ENCODE peak calls at places on chromosomes 4 and X, in four cellular contexts. K, B, R and Q are unnamed samples.

GRCh38 chr4:151808120-151808529 is 47.3 kb upstream of the GATB start:
- DNase-seq in R (no peak), B (no peak), K (peak; percentile 78), Q (peak; percentile 48)

GRCh38 chrX:97026406-97026805 is 142.7 kb downstream of the RPA4 start:
- DNase-seq in K (peak; percentile 1), B (peak; percentile 2), R (no peak), Q (no peak)

GRCh38 chr4:141810702-141811365 is 174.5 kb downstream of the IL15 start:
- DNase-seq in B (peak; percentile 21), K (no peak), R (no peak), Q (no peak)

GRCh38 chrX:46959101-46959500 is 46.9 kb downstream of the JADE3 start:
- DNase-seq in K (no peak), B (no peak), R (no peak), Q (peak; percentile 22)

GRCh38 chr4:128225148-128225547 is 62.5 kb downstream of the PGRMC2 start:
- DNase-seq in B (peak; percentile 66), K (peak; percentile 57), R (peak; percentile 54), Q (no peak)

GRCh38 chrX:153886915-153887314 is 942 bp upstream of the L1CAM start:
- DNase-seq in B (no peak), K (no peak), R (no peak), Q (peak; percentile 16)

GRCh38 chr4:67160409-67160808 is 384.9 kb downstream of the CENPC start:
- DNase-seq in K (no peak), R (no peak), B (no peak), Q (no peak)

GRCh38 chr4:72846280-72847111 is 223.0 kb downstream of the COX18 start:
- DNase-seq in B (peak; percentile 34), K (peak; percentile 17), R (peak; percentile 59), Q (no peak)

GRCh38 chr4:91226838-91227237 is 1076.9 kb upstream of the GRID2 start:
- DNase-seq in R (no peak), B (no peak), K (no peak), Q (no peak)

GRCh38 chr4:138611721-138612120 is 369.6 kb upstream of the SLC7A11 start:
- DNase-seq in B (no peak), R (no peak), K (no peak), Q (no peak)

GRCh38 chr4:26992657-26993361 is 132.2 kb downstream of the STIM2 start:
- DNase-seq in R (no peak), B (peak; percentile 78), K (peak; percentile 66), Q (peak; percentile 65)

GRCh38 chr4:8698341-8699062 is 105.9 kb downstream of the CPZ start:
- DNase-seq in K (no peak), B (no peak), R (no peak), Q (no peak)

GRCh38 chrX:19882066-19882775 is 5.2 kb downstream of the SH3KBP1 start:
- DNase-seq in K (no peak), B (no peak), R (no peak), Q (no peak)

GRCh38 chrX:29466441-29466840 is 748.9 kb upstream of the MAGEB2 start:
- DNase-seq in B (no peak), R (no peak), K (peak; percentile 1), Q (no peak)

GRCh38 chrX:34058005-34058404 is 74.1 kb downstream of the FAM47A start:
- DNase-seq in K (no peak), B (no peak), R (no peak), Q (no peak)

GRCh38 chr4:114561590-114561989 is 37.0 kb upstream of the UGT8 start:
- DNase-seq in B (no peak), R (no peak), K (no peak), Q (no peak)

GRCh38 chr4:125710766-125711165 is 396.0 kb downstream of the FAT4 start:
- DNase-seq in B (no peak), R (no peak), K (no peak), Q (no peak)

GRCh38 chr4:2277956-2278355 is 16.0 kb upstream of the MXD4 start:
- DNase-seq in B (no peak), K (no peak), R (no peak), Q (no peak)

GRCh38 chr4:38500433-38500832 is 163.6 kb upstream of the KLF3 start:
- DNase-seq in K (peak; percentile 32), B (no peak), R (no peak), Q (no peak)

GRCh38 chr4:61924131-61924530 is 724.0 kb downstream of the ADGRL3 start:
- DNase-seq in K (no peak), R (no peak), B (no peak), Q (no peak)

GRCh38 chr4:64385177-64385549 is 24.1 kb downstream of the TECRL start:
- DNase-seq in K (no peak), R (no peak), B (no peak), Q (no peak)

GRCh38 chr4:2281575-2282343 is 19.9 kb upstream of the MXD4 start:
- DNase-seq in B (no peak), K (no peak), R (no peak), Q (no peak)

GRCh38 chr4:41135761-41136160 is 78.6 kb downstream of the APBB2 start:
- DNase-seq in K (peak; percentile 56), B (no peak), R (no peak), Q (peak; percentile 51)

DNA sequence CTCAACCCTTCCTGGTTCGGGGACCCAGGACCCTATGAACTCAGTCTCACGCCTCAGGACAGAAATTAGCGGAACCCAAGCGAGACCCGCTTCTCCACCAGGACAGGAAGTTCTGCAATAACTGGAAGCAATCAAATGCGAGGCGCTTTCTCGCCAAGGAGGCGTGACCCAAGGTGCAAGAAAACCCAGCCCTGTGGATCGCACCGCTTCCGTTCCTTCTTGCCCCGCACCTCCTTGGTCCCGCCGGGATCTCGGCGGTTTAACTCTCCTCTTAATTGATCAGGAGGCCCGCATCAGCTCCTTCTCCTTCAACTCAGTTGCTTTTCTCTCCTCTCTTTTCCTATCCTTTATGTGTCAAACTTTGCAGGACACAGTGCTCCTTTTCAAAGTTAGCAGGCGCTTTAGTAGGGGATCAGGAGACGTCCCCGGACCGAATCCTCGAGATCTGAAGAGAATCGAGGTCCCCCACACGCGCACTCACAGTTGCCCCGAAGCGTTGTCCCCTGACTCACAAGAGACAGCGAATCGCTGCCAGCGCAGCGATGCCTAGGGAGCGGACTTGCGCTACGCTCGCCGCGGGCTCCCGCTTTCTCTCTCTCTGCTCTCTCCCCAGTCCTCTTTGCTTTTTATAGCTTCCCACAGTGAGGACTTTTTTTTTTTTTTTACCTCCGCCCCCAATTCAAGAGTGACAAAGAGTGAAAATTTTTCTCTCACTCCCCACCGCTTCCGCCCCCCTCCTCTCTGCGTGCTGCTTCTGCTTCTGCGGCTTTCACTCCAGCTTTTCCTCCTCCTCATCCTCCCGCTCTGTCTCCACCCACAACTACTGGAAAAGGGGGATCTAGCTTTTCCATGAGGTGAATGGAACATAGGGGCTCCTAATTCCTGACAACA is at the start of gene DKK2:
- DNase-seq in R (peak; percentile 45), K (peak; percentile 76), B (no peak), Q (peak; percentile 78)
- H3K4me3 ChIP-seq in R (peak within 1 kb of the TSS; percentile 34), K (peak within 1 kb of the TSS; percentile 77), B (peak within 1 kb of the TSS; percentile 60), Q (peak within 1 kb of the TSS; percentile 46)

DNA sequence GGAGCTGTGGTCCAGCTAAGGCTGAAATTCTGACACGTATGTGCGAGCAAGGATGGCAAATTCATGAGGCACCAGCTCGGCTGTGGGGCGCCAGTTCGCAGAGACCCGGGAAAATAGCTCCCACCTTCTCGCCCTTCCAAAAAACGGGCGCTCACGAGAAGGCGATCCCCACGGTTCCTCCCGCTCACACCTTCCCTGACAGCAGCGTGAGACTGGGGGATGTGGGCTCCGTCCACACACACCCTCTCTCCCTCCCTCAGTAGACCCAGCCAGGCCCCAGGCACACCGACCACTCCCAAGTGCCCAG is 584 bp downstream of the GPC3 start:
- DNase-seq in R (no peak), B (no peak), K (no peak), Q (peak; percentile 1)
- H3K4me3 ChIP-seq in R (no peak overlapping the region), B (no peak overlapping the region), K (no peak overlapping the region), Q (peak overlapping the region; percentile 47)

GRCh38 chrX:44342866-44343265 is 606 bp downstream of the EFHC2 start:
- DNase-seq in B (no peak), R (no peak), K (no peak), Q (no peak)
- H3K4me3 ChIP-seq in B (peak overlapping the region; percentile 55), R (no peak overlapping the region), K (peak overlapping the region; percentile 76), Q (peak overlapping the region; percentile 61)

DNA sequence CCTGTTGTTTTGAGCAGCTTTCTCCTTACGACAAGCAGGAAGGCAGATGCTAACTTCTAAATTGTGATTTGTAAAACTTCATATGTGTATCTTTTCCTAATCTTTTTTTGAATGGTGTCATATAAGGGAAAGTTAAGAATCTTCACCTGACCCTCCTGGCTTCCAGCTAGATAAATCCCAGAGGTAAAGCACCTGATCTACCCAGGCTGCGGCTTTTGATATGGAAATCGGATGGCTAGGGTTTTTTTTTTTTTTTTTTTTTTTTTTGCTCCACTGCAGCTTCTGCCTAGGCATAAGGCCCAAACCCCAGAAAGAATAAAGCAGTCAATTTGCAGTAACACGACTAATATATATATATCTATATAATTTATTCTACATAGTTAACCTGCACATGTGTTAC is 10.0 kb downstream of the MAB21L2 start:
- DNase-seq in B (no peak), R (no peak), K (no peak), Q (no peak)
- H3K4me3 ChIP-seq in B (no peak overlapping the region), R (no peak overlapping the region), K (no peak overlapping the region), Q (no peak overlapping the region)

DNA sequence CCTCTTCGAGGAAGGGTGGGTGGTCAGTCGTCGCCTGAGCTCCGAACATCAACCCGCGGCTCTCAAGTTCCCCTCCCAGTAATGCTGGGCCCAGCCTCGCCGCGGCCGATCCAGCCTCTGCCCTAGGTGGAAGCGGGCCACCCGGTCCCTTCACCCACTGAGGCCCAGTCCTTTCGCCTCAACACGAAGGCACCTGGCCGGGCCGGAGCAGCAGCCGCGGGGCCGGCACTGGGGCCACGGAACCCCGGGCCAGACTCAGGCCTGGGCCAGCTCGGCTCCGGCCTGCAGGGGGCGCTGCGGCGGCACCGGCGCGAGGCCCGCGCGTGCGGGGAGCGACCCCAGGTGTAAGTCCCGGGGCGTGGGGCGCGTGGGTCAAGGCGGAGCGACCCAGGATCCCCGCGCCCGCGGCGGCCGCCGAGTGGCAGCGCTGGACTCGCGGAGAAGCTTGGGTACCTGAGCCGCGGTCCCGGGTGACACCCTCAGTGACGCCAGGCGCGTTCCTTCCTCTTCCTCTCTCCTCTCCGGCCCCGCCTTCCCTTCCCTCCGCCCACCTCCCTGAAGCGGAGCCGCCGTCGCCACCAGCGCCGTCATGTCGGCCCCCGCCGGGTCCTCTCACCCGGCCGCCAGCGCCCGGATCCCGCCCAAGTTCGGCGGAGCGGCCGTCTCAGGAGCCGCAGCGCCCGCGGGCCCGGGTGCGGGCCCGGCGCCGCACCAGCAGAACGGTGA is at the start of gene SEC24B:
- DNase-seq in R (peak; percentile 88), K (peak; percentile 93), B (peak; percentile 73), Q (peak; percentile 68)
- H3K4me3 ChIP-seq in R (peak within 1 kb of the TSS; percentile 95), K (peak within 1 kb of the TSS; percentile 82), B (peak within 1 kb of the TSS; percentile 73), Q (peak within 1 kb of the TSS; percentile 77)

DNA sequence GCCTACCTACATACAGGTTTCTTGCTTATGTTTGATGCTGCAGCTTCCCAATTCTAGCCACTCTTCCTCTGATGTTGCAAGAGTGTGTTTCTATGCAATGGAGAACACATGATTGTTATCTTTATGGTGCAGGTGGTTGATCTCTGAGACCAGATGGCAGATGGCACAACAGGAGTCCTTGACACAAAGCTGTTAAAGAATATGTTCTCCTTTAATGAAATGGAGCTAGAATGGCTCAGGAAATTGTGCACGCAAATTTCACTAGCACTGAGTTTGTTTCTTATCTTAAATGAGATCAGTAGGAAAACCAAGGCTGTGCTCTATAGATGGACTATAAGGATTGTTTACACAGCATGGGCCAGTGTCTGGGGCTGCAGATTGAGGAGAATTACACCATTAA is 29.9 kb upstream of the TTC29 start:
- DNase-seq in B (no peak), R (no peak), K (no peak), Q (no peak)
- H3K4me3 ChIP-seq in B (no peak overlapping the region), R (no peak overlapping the region), K (no peak overlapping the region), Q (no peak overlapping the region)